ENCODE peak calls at places on chromosomes 7 and 10, in seven cellular contexts. S is GM12891, R is H1, H is HepG2, D is GM12878, L is SK-N-SH, F is K562. I is an unnamed sample.

GRCh38 chr7:75861636-75862035 is 17.2 kb upstream of the RHBDD2 start:
- DNase-seq in F (no peak), D (no peak), H (no peak), L (no peak), R (no peak), S (no peak), I (no peak)

GRCh38 chr7:102297487-102298218 is 11.0 kb downstream of the SH2B2 start:
- DNase-seq in L (no peak), H (no peak), D (no peak), S (no peak), F (no peak), R (no peak), I (no peak)

GRCh38 chr7:17030559-17030958 is 148.8 kb upstream of the AGR3 start:
- DNase-seq in L (no peak), D (no peak), H (no peak), S (no peak), R (no peak), F (no peak), I (no peak)

GRCh38 chr10:92848037-92848440 is 281 bp upstream of the EXOC6 start:
- DNase-seq in R (no peak), H (no peak), L (no peak), D (no peak), F (peak), S (no peak), I (no peak)

GRCh38 chr10:110725809-110726641 is 81.9 kb downstream of the RBM20 start:
- DNase-seq in D (no peak), F (no peak), R (no peak), S (no peak), L (no peak), H (no peak), I (no peak)

GRCh38 chr7:6614941-6615737 is at the start of gene ZNF853:
- DNase-seq in L (peak), R (no peak), F (peak), D (no peak), S (no peak), H (no peak), I (no peak)

GRCh38 chr10:80491251-80492102 is 37.4 kb downstream of the TSPAN14 start:
- DNase-seq in R (no peak), L (no peak), F (no peak), H (peak), S (no peak), D (no peak), I (no peak)

GRCh38 chr10:60517805-60518204 is 128.1 kb upstream of the ANK3 start:
- DNase-seq in L (no peak), H (no peak), S (no peak), R (no peak), D (no peak), F (no peak), I (no peak)

GRCh38 chr7:31043035-31043434 is 9.1 kb upstream of the ADCYAP1R1 start:
- DNase-seq in H (no peak), R (no peak), D (no peak), F (no peak), L (peak), S (no peak), I (no peak)

GRCh38 chr7:130032698-130033097 is 18.5 kb downstream of the ZC3HC1 start:
- DNase-seq in F (no peak), D (no peak), R (no peak), H (no peak), L (no peak), S (no peak), I (no peak)

DNA sequence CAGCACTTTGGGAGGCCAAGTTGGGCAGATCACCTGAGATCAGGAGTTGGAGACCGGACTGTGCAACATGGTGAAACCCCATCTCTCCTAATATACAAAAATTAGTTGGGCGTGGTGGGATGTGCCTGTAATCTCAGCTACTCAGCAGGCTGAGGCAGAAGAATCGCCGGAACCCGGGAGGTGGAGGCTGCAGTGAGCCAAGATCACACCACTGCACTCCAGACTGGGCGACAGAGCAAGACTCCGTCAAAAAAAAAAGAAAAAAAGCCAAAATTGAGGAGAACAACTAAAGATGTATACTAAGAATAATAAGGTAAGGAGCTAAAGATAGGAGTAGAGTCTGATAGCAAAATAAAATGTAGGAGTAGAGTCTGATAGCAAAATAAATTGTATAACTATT is 251.0 kb downstream of the KCND2 start:
- DNase-seq in F (no peak), S (no peak), R (no peak), D (no peak), H (no peak), L (no peak), I (no peak)
- TF ChIP-seq TAF1 in F (no peak), S (no peak), R (no peak), D (no peak), H (no peak), L (no peak), I (no peak)

DNA sequence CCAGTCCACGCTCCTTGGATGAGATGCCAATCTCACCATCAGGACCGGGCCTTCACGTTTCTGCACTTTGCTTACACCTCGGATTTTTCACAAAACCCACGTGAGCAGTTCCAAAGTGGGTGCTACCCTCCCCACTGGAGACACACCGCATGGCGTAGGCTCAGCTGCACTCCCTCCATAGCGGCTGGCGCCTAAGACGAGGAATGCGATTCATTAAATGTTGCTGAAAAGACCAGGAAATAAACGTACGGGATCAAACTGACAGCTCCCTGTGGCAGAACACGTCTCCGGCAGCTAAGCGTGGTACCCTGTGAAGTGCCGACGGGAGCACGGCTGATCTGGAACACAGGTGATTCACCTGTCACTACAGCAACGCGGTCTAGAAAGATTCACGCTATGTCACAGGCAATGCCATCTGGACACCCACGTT is 209.0 kb downstream of the DIP2C start:
- DNase-seq in S (no peak), F (no peak), R (no peak), D (no peak), H (no peak), L (no peak), I (no peak)
- TF ChIP-seq TAF1 in S (no peak), F (no peak), R (no peak), D (no peak), H (no peak), L (no peak), I (no peak)

GRCh38 chr10:73785721-73786511 is 510 bp downstream of the ZSWIM8 start:
- DNase-seq in L (peak), R (no peak), H (no peak), D (no peak), S (no peak), F (peak), I (no peak)
- TF ChIP-seq TAF1 in L (no peak), R (no peak), H (peak), D (no peak), S (no peak), F (no peak), I (no peak)

GRCh38 chr10:96366508-96366907 is 7.7 kb upstream of the OPALIN start:
- DNase-seq in S (no peak), L (no peak), D (no peak), R (no peak), H (no peak), F (no peak), I (no peak)
- TF ChIP-seq TAF1 in S (no peak), L (no peak), D (no peak), R (no peak), H (no peak), F (no peak), I (no peak)

DNA sequence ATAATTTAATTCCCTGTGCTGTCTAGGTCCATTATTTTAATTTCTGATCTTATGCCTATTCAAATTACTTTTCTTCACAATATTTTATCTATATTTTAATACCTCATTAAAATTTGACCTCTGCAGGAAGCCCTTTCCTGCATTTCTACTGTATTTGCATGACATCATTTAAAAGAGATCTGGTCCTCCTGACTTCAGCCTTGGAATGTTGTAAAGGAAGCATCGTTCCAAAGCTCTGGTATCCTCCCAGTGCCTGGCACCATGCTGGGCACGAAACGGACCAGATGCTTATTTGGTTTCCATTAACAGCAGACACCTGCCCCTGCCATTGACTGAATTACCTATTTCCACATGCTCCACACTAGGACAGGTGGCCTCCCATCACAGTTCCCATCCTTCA is 247.5 kb downstream of the KLF6 start:
- DNase-seq in D (no peak), F (no peak), L (no peak), R (no peak), H (no peak), S (no peak), I (no peak)
- TF ChIP-seq TAF1 in D (no peak), F (no peak), L (no peak), R (no peak), H (no peak), S (no peak), I (no peak)

GRCh38 chr10:131115321-131115720 is 196.2 kb downstream of the TCERG1L start:
- DNase-seq in R (no peak), F (no peak), S (no peak), D (no peak), H (no peak), L (no peak), I (no peak)

GRCh38 chr10:131117416-131118212 is 193.9 kb downstream of the TCERG1L start:
- DNase-seq in S (no peak), D (no peak), H (no peak), F (no peak), L (no peak), R (no peak), I (no peak)

GRCh38 chr10:131115801-131116200 is 195.7 kb downstream of the TCERG1L start:
- DNase-seq in H (no peak), L (no peak), D (no peak), R (no peak), F (no peak), S (no peak), I (no peak)

GRCh38 chr10:131117011-131117410 is 194.5 kb downstream of the TCERG1L start:
- DNase-seq in L (no peak), S (no peak), R (no peak), F (no peak), H (no peak), D (no peak), I (no peak)

DNA sequence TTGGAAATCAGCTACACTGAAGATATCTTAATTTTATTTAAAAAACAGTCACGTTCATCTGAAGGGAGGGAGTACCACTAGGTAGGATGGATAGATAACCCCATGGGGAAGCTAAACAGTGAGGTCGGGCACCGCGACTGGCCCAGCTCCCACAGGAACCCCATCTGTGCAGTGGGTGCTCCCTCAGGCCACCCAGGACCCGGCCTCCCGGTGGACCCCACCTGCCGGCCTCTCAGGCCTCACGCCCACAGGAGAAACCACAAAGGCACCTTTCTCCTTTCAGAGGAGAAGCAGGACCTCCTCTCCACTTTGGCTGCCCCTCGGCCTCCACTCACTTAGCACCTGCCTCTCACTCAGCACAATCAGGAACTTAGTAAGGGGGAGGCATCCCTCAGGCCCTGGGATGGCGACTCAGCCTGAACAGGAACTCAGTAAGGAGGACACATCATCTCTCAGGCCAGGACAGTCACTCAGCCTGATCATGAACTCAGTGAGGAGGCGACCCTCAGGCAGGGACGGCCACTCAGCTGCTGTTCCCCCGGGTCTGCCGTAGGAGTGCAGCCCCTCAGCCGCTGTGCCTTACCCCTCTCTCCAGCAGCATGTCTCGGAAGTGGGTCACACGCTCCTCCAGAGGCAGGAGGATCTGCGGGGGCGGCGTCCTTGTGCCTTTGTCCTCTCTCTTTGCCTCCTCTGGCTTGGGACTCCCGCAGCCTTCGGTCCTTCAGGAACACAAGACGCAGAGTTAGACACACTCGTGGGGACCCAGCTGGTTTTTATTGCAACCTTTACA is 195.1 kb downstream of the TCERG1L start:
- DNase-seq in D (no peak), F (no peak), H (no peak), R (no peak), L (no peak), S (no peak), I (no peak)
- TF ChIP-seq TAF1 in D (no peak), F (no peak), H (no peak), R (no peak), L (no peak), S (no peak), I (no peak)

GRCh38 chr10:69936091-69936490 is 116.6 kb upstream of the MACROH2A2 start:
- DNase-seq in R (no peak), D (no peak), F (peak), H (no peak), S (peak), L (no peak), I (no peak)
- TF ChIP-seq TAF1 in R (no peak), D (no peak), F (no peak), H (no peak), S (no peak), L (no peak), I (no peak)